ENCODE peak calls at places on chromosomes 7 and 10, in four cellular contexts. One of them, this sample, is unnamed.

GRCh38 chr10:47415520-47416304 is 31.6 kb upstream of the ZNF488 start:
- DNase-seq in adrenal gland: no peak
- DNase-seq in HCT116: no peak
- DNase-seq in body of pancreas: no peak
- DNase-seq in this sample: no peak

GRCh38 chr10:96641396-96641795 is 54.6 kb upstream of the TM9SF3 start:
- DNase-seq in HCT116: no peak
- DNase-seq in adrenal gland: no peak
- DNase-seq in body of pancreas: no peak
- DNase-seq in this sample: no peak

GRCh38 chr10:100980327-100981110 is 6.8 kb downstream of the MRPL43 start:
- DNase-seq in adrenal gland: peak
- DNase-seq in body of pancreas: no peak
- DNase-seq in HCT116: no peak
- DNase-seq in this sample: no peak

GRCh38 chr7:44415510-44415909 is 74.9 kb downstream of the NUDCD3 start:
- DNase-seq in HCT116: no peak
- DNase-seq in adrenal gland: no peak
- DNase-seq in body of pancreas: no peak
- DNase-seq in this sample: no peak

GRCh38 chr7:17651926-17652385 is 288.3 kb downstream of the SNX13 start:
- DNase-seq in adrenal gland: no peak
- DNase-seq in HCT116: no peak
- DNase-seq in body of pancreas: no peak
- DNase-seq in this sample: no peak

GRCh38 chr10:72334832-72335393 is 19.8 kb downstream of the DNAJB12 start:
- DNase-seq in HCT116: no peak
- DNase-seq in adrenal gland: peak
- DNase-seq in body of pancreas: peak
- DNase-seq in this sample: peak

GRCh38 chr7:121604627-121605296 is 208.7 kb upstream of the FAM3C start:
- DNase-seq in body of pancreas: no peak
- DNase-seq in adrenal gland: peak
- DNase-seq in HCT116: no peak
- DNase-seq in this sample: no peak

GRCh38 chr10:101131962-101132635 is 999 bp downstream of the TLX1 start:
- DNase-seq in HCT116: no peak
- DNase-seq in body of pancreas: no peak
- DNase-seq in adrenal gland: no peak
- DNase-seq in this sample: no peak

GRCh38 chr10:77578583-77579227 is 58.9 kb downstream of the KCNMA1 start:
- DNase-seq in body of pancreas: no peak
- DNase-seq in HCT116: no peak
- DNase-seq in adrenal gland: no peak
- DNase-seq in this sample: no peak

GRCh38 chr10:819326-819725 is 112.2 kb downstream of the LARP4B start:
- DNase-seq in adrenal gland: no peak
- DNase-seq in body of pancreas: no peak
- DNase-seq in HCT116: peak
- DNase-seq in this sample: no peak

GRCh38 chr7:155962191-155962967 is 150.1 kb upstream of the SHH start:
- DNase-seq in adrenal gland: no peak
- DNase-seq in body of pancreas: no peak
- DNase-seq in HCT116: peak
- DNase-seq in this sample: no peak

GRCh38 chr7:66352071-66352470 is 146.9 kb downstream of the TPST1 start:
- DNase-seq in adrenal gland: no peak
- DNase-seq in HCT116: no peak
- DNase-seq in body of pancreas: no peak
- DNase-seq in this sample: no peak

GRCh38 chr7:149741629-149742028 is 31.8 kb downstream of the ZNF467 start:
- DNase-seq in HCT116: no peak
- DNase-seq in body of pancreas: peak
- DNase-seq in adrenal gland: no peak
- DNase-seq in this sample: no peak

GRCh38 chr10:129970404-129971364 is 6.6 kb upstream of the EBF3 start:
- DNase-seq in HCT116: no peak
- DNase-seq in adrenal gland: no peak
- DNase-seq in body of pancreas: no peak
- DNase-seq in this sample: no peak

GRCh38 chr7:147525295-147525694 is 1065.3 kb upstream of the C7orf33 start:
- DNase-seq in HCT116: no peak
- DNase-seq in body of pancreas: no peak
- DNase-seq in adrenal gland: no peak
- DNase-seq in this sample: no peak

DNA sequence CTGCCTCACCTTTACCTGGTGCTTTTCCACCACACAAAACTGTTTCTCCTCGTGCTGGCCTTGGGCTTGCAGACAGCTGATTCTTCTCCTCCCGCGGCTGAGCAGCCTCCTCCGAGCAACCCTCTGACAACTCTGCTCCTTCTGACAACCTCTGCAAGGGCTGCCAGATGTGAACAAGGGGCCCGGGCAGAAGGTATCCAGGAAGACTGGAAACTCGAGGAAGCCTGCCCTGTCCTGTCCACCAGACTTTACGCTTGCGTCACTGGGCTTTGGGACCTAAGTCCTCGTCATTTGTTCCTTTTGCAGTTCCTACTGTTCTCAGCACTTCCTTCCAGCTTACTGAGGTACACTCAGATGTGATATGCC is 82.1 kb downstream of the EGFR start:
- DNase-seq in HCT116: no peak
- DNase-seq in adrenal gland: no peak
- DNase-seq in body of pancreas: no peak
- DNase-seq in this sample: no peak
- TF ChIP-seq POLR2A in HCT116: no peak
- TF ChIP-seq POLR2A in adrenal gland: no peak
- TF ChIP-seq POLR2A in body of pancreas: no peak
- TF ChIP-seq POLR2A in this sample: no peak

GRCh38 chr7:816751-817671 is 15.3 kb upstream of the SUN1 start:
- DNase-seq in body of pancreas: peak
- DNase-seq in HCT116: no peak
- DNase-seq in adrenal gland: no peak
- DNase-seq in this sample: peak

GRCh38 chr7:815284-816216 is 16.7 kb upstream of the SUN1 start:
- DNase-seq in HCT116: no peak
- DNase-seq in adrenal gland: no peak
- DNase-seq in body of pancreas: peak
- DNase-seq in this sample: no peak

GRCh38 chr7:820341-820740 is 11.9 kb upstream of the SUN1 start:
- DNase-seq in body of pancreas: no peak
- DNase-seq in adrenal gland: no peak
- DNase-seq in HCT116: no peak
- DNase-seq in this sample: no peak

GRCh38 chr7:818031-818699 is 14.1 kb upstream of the SUN1 start:
- DNase-seq in HCT116: peak
- DNase-seq in adrenal gland: no peak
- DNase-seq in body of pancreas: no peak
- DNase-seq in this sample: no peak

GRCh38 chr7:816300-816750 is 16.0 kb upstream of the SUN1 start:
- DNase-seq in adrenal gland: peak
- DNase-seq in body of pancreas: peak
- DNase-seq in HCT116: peak
- DNase-seq in this sample: peak
- TF ChIP-seq POLR2A in adrenal gland: peak
- TF ChIP-seq POLR2A in body of pancreas: peak
- TF ChIP-seq POLR2A in HCT116: no peak
- TF ChIP-seq POLR2A in this sample: no peak

DNA sequence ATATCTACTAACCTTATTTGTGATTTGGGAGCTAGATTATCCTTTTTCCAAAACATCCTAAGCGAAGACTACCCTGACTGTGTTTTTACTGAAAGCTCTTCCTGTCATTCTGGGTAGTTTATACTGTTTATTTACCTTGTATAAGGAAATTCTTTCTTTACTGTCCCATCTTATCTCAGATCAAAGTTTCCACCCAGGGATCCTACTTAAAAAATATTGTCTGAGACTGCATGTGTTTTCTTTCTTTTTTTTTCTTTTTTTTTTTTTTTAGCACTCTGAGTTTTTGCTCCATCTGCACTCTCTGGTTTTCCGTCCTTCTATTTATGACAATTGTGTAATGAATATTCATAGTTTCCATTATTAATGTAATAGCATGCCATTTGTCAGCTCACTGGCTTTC is 26.5 kb downstream of the CDK14 start:
- DNase-seq in body of pancreas: no peak
- DNase-seq in adrenal gland: no peak
- DNase-seq in HCT116: no peak
- DNase-seq in this sample: no peak
- TF ChIP-seq POLR2A in body of pancreas: no peak
- TF ChIP-seq POLR2A in adrenal gland: no peak
- TF ChIP-seq POLR2A in HCT116: no peak
- TF ChIP-seq POLR2A in this sample: no peak

GRCh38 chr10:78626471-78626870 is 442.3 kb upstream of the ZMIZ1 start:
- DNase-seq in HCT116: no peak
- DNase-seq in body of pancreas: no peak
- DNase-seq in adrenal gland: peak
- DNase-seq in this sample: no peak
- TF ChIP-seq POLR2A in HCT116: no peak
- TF ChIP-seq POLR2A in body of pancreas: no peak
- TF ChIP-seq POLR2A in adrenal gland: no peak
- TF ChIP-seq POLR2A in this sample: no peak

GRCh38 chr7:143389316-143390097 is 8.4 kb downstream of the ZYX start:
- DNase-seq in adrenal gland: no peak
- DNase-seq in body of pancreas: no peak
- DNase-seq in HCT116: no peak
- DNase-seq in this sample: no peak
- TF ChIP-seq POLR2A in adrenal gland: no peak
- TF ChIP-seq POLR2A in body of pancreas: no peak
- TF ChIP-seq POLR2A in HCT116: no peak
- TF ChIP-seq POLR2A in this sample: no peak

GRCh38 chr10:70223728-70224127 is 9.5 kb downstream of the PPA1 start:
- DNase-seq in adrenal gland: no peak
- DNase-seq in body of pancreas: no peak
- DNase-seq in HCT116: no peak
- DNase-seq in this sample: no peak

GRCh38 chr10:70232155-70232858 is 922 bp downstream of the PPA1 start:
- DNase-seq in adrenal gland: peak
- DNase-seq in body of pancreas: peak
- DNase-seq in HCT116: no peak
- DNase-seq in this sample: no peak

GRCh38 chr10:70232859-70233108 is 445 bp downstream of the PPA1 start:
- DNase-seq in adrenal gland: no peak
- DNase-seq in body of pancreas: no peak
- DNase-seq in HCT116: no peak
- DNase-seq in this sample: no peak

GRCh38 chr10:70228503-70228902 is 4.7 kb downstream of the PPA1 start:
- DNase-seq in body of pancreas: no peak
- DNase-seq in HCT116: no peak
- DNase-seq in adrenal gland: no peak
- DNase-seq in this sample: no peak

DNA sequence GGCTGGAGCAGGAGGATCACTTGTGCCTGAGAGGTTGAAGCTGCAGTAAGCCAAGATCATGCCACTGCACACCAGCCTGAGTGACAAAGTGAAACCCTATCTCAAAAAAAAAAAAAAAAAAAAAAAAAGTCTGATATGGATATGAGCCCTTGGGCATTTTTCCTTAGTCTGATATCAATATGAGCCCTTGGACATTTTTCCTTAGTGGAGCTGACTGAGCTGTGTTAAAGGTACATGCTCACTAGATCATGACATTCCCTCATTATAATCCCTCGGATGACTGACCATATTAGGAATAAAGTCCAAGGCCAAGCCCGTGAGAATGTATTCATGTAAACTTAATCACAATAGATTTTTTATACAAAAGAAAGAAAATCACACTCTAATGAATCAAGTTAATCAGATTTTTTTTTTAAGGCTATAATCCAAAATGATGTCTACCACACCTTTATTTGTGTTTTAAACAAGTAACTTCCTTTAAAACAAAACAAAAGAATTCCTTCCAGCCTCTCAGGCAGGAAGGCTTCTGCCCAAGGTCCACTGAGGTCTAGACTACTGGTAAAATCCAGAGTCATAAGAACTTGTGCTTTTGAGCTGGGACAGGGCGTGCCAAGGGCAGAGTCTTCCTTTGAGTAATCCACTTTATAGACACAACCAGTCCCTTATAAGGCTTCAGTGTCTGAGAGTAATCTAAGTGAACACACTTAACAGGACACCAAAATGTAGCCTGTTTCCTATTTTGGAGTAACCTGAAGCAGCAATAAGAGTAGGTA is 5.5 kb downstream of the PPA1 start:
- DNase-seq in adrenal gland: no peak
- DNase-seq in body of pancreas: no peak
- DNase-seq in HCT116: no peak
- DNase-seq in this sample: no peak
- TF ChIP-seq POLR2A in adrenal gland: no peak
- TF ChIP-seq POLR2A in body of pancreas: no peak
- TF ChIP-seq POLR2A in HCT116: no peak
- TF ChIP-seq POLR2A in this sample: no peak